ENCODE peak calls at places on chromosomes 16 and 17, in eight cellular contexts. X is adrenal gland, M is left ventricle myocardium inferior, N is thoracic aorta, F is breast epithelium, G is PC-9, L is upper lobe of right lung, O is tibial artery. Q is an unnamed sample.

GRCh38 chr16:3980311-3981111 is 100.0 kb upstream of the CREBBP start:
- DNase-seq in O (no peak), G (peak), M (no peak), L (no peak), F (no peak), X (no peak), N (no peak), Q (no peak)

GRCh38 chr16:53937068-53937614 is 233.2 kb downstream of the FTO start:
- DNase-seq in F (no peak), M (no peak), L (no peak), X (no peak), G (no peak), N (no peak), O (no peak), Q (no peak)

GRCh38 chr17:77716289-77716929 is 242.1 kb upstream of the TNRC6C start:
- DNase-seq in F (no peak), X (no peak), G (no peak), M (no peak), N (no peak), L (no peak), O (no peak), Q (no peak)

GRCh38 chr16:31435341-31436220 is 7.0 kb downstream of the ZNF843 start:
- DNase-seq in M (no peak), X (no peak), L (no peak), O (no peak), G (no peak), F (no peak), N (no peak), Q (no peak)

GRCh38 chr16:1613728-1614225 is 1.6 kb downstream of the CRAMP1 start:
- DNase-seq in O (no peak), F (no peak), N (no peak), L (no peak), G (peak), M (no peak), X (no peak), Q (no peak)

GRCh38 chr17:9192010-9192409 is 170.7 kb downstream of the NTN1 start:
- DNase-seq in M (no peak), O (no peak), F (no peak), X (no peak), G (no peak), L (no peak), N (no peak), Q (no peak)

GRCh38 chr17:17784599-17785264 is 52.1 kb downstream of the SREBF1 start:
- DNase-seq in F (no peak), X (no peak), M (no peak), O (no peak), N (no peak), G (no peak), L (no peak), Q (no peak)

GRCh38 chr17:46917041-46917440 is 5.9 kb upstream of the GOSR2 start:
- DNase-seq in O (no peak), N (no peak), F (no peak), M (no peak), X (no peak), L (no peak), G (no peak), Q (no peak)

GRCh38 chr17:28282596-28282995 is 36.4 kb upstream of the TMEM97 start:
- DNase-seq in L (no peak), X (peak), M (no peak), F (no peak), G (peak), O (no peak), N (no peak), Q (no peak)

GRCh38 chr16:89330177-89330856 is 112.8 kb downstream of the ZNF778 start:
- DNase-seq in N (no peak), X (no peak), F (no peak), M (peak), O (no peak), L (peak), G (peak), Q (no peak)

GRCh38 chr17:71503710-71504471 is 616.9 kb upstream of the SOX9 start:
- DNase-seq in F (no peak), N (no peak), M (no peak), X (no peak), G (no peak), L (no peak), O (no peak), Q (no peak)

GRCh38 chr16:85321856-85322271 is 209.6 kb upstream of the CIBAR2 start:
- DNase-seq in X (peak), M (peak), L (peak), O (peak), G (peak), N (peak), F (peak), Q (peak)

GRCh38 chr16:79469999-79470398 is 130.5 kb downstream of the MAF start:
- DNase-seq in L (no peak), O (peak), M (peak), X (peak), F (no peak), N (no peak), G (no peak), Q (peak)

GRCh38 chr16:17416461-17417221 is 54.1 kb downstream of the XYLT1 start:
- DNase-seq in F (no peak), N (no peak), G (no peak), L (peak), X (peak), O (peak), M (peak), Q (no peak)

GRCh38 chr16:56102159-56102798 is 89.0 kb upstream of the GNAO1 start:
- DNase-seq in O (peak), F (no peak), M (peak), N (no peak), G (no peak), X (peak), L (no peak), Q (peak)

GRCh38 chr17:7294614-7295153 is at the start of gene YBX2:
- DNase-seq in F (peak), X (peak), N (no peak), O (no peak), L (peak), G (peak), M (peak), Q (peak)

GRCh38 chr17:74631468-74632195 is 8.1 kb upstream of the CD300E start:
- DNase-seq in X (peak), M (no peak), O (peak), L (peak), N (no peak), F (no peak), G (no peak), Q (no peak)

GRCh38 chr17:20073056-20073979 is 64.2 kb downstream of the SPECC1 start:
- DNase-seq in L (no peak), O (peak), G (no peak), X (peak), F (no peak), N (no peak), M (peak), Q (peak)

GRCh38 chr17:59330314-59330942 is 1.0 kb upstream of the YPEL2 start:
- DNase-seq in M (peak), N (no peak), X (peak), G (peak), L (peak), F (no peak), O (peak), Q (peak)

GRCh38 chr17:7889166-7889584 is 586 bp downstream of the CHD3 start:
- DNase-seq in O (peak), L (peak), M (peak), X (peak), N (peak), G (peak), F (peak), Q (peak)

GRCh38 chr17:6894206-6894528 is 62.6 kb upstream of the TEKT1 start:
- DNase-seq in O (no peak), L (no peak), M (no peak), N (no peak), G (no peak), F (no peak), X (no peak), Q (no peak)

GRCh38 chr17:30433514-30433913 is 43.7 kb upstream of the GOSR1 start:
- DNase-seq in L (no peak), M (no peak), O (no peak), G (peak), N (no peak), X (peak), F (no peak), Q (no peak)

GRCh38 chr16:54283735-54284318 is 2.8 kb downstream of the IRX3 start:
- DNase-seq in L (no peak), O (no peak), G (no peak), F (no peak), X (no peak), N (no peak), M (no peak), Q (no peak)

GRCh38 chr16:61823326-61823725 is 212.9 kb downstream of the CDH8 start:
- DNase-seq in M (no peak), N (no peak), F (no peak), O (no peak), G (no peak), L (no peak), X (no peak), Q (no peak)

GRCh38 chr17:42016411-42016831 is 818 bp downstream of the DNAJC7 start:
- DNase-seq in F (no peak), X (no peak), O (no peak), N (no peak), G (no peak), L (no peak), M (no peak), Q (no peak)

GRCh38 chr16:841455-842060 is 41.0 kb upstream of the GNG13 start:
- DNase-seq in O (no peak), F (no peak), L (no peak), M (no peak), G (no peak), X (no peak), N (no peak), Q (no peak)

GRCh38 chr16:22007509-22008214 is at the start of gene MOSMO:
- DNase-seq in L (peak), N (no peak), X (peak), G (peak), F (peak), M (peak), O (peak), Q (peak)

GRCh38 chr17:80720624-80721577 is 176.3 kb downstream of the RPTOR start:
- DNase-seq in F (no peak), M (no peak), N (no peak), X (no peak), O (no peak), G (peak), L (no peak), Q (no peak)

GRCh38 chr17:12709063-12709462 is 43.4 kb downstream of the MYOCD start:
- DNase-seq in L (no peak), O (no peak), N (no peak), G (no peak), F (no peak), M (no peak), X (no peak), Q (no peak)

GRCh38 chr16:1979271-1980025 is 1.8 kb downstream of the NOXO1 start:
- DNase-seq in N (no peak), M (no peak), O (no peak), X (no peak), G (peak), F (peak), L (peak), Q (no peak)

GRCh38 chr16:52572656-52573055 is 25.7 kb upstream of the TOX3 start:
- DNase-seq in O (no peak), N (no peak), F (no peak), X (no peak), L (no peak), M (no peak), G (no peak), Q (no peak)

GRCh38 chr17:44308320-44308818 is at the start of gene RUNDC3A:
- DNase-seq in L (peak), N (peak), O (peak), G (peak), F (peak), X (peak), M (peak), Q (peak)

GRCh38 chr17:44309472-44309871 is 1.1 kb downstream of the RUNDC3A start:
- DNase-seq in M (no peak), G (no peak), L (no peak), F (no peak), N (no peak), O (no peak), X (no peak), Q (no peak)

GRCh38 chr17:44307387-44308186 is 814 bp upstream of the RUNDC3A start:
- DNase-seq in G (peak), N (no peak), M (no peak), O (no peak), F (no peak), X (peak), L (no peak), Q (peak)

GRCh38 chr17:44310188-44310587 is 1.8 kb downstream of the RUNDC3A start:
- DNase-seq in M (no peak), X (no peak), L (no peak), N (no peak), O (no peak), F (no peak), G (no peak), Q (no peak)

GRCh38 chr17:44308865-44309264 is 464 bp downstream of the RUNDC3A start:
- DNase-seq in G (no peak), O (no peak), L (no peak), X (no peak), N (no peak), F (no peak), M (no peak), Q (no peak)
- H3K4me3 ChIP-seq in G (no peak), O (peak), L (peak), X (no peak), N (peak), F (peak), M (peak), Q (peak)

GRCh38 chr17:75937652-75938051 is 3.2 kb downstream of the FBF1 start:
- DNase-seq in N (no peak), F (no peak), X (no peak), O (no peak), L (peak), M (no peak), G (no peak), Q (no peak)
- H3K27ac ChIP-seq in N (no peak), F (no peak), X (no peak), O (no peak), L (no peak), M (no peak), G (no peak), Q (no peak)

GRCh38 chr17:49677134-49677932 is 564 bp downstream of the SPOP start:
- DNase-seq in G (peak), X (peak), F (peak), O (peak), M (peak), L (peak), N (peak), Q (peak)
- TF ChIP-seq CTCF in G (no peak), X (no peak), F (no peak), O (no peak), M (no peak), L (no peak), N (no peak), Q (peak)

GRCh38 chr16:67162439-67163163 is 1.9 kb upstream of the HSF4 start:
- DNase-seq in O (no peak), N (no peak), M (no peak), L (no peak), F (no peak), G (no peak), X (no peak), Q (no peak)

GRCh38 chr16:67163164-67163902 is 1.2 kb upstream of the HSF4 start:
- DNase-seq in L (no peak), O (no peak), N (no peak), F (no peak), M (peak), G (no peak), X (no peak), Q (no peak)

GRCh38 chr16:67158637-67159600 is 790 bp downstream of the TRADD start:
- DNase-seq in L (peak), M (peak), X (no peak), O (no peak), G (peak), N (no peak), F (no peak), Q (no peak)

GRCh38 chr16:67163903-67164558 is 514 bp upstream of the HSF4 start:
- DNase-seq in F (no peak), X (no peak), G (no peak), L (peak), O (no peak), M (no peak), N (no peak), Q (no peak)

GRCh38 chr16:67161595-67162058 is 1.9 kb downstream of the FBXL8 start:
- DNase-seq in F (no peak), M (peak), G (no peak), X (peak), L (no peak), O (no peak), N (no peak), Q (no peak)
- H3K4me3 ChIP-seq in F (no peak), M (peak), G (peak), X (peak), L (peak), O (peak), N (no peak), Q (peak)

DNA sequence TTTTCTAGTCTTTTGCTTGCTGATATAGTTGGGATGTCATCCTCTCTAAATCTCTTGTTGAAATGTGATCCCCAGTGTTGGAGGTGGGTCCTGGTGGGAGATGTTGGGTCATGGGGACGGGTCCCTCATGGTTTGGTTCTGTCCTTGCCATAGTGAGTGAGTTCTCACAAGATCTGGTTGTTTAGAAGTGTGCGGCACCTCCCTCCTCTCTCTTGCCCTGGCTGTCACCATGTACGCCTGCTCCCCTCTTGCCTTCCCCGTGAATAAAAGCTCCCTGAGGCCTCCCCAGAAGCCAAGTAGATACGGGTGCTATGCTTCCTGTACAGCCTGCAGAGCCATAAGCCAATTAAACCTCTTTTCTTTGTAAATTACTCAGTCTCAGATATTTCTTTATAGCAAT is 15.2 kb downstream of the IL4R start:
- DNase-seq in M (no peak), F (no peak), O (no peak), G (no peak), N (no peak), L (peak), X (no peak), Q (no peak)
- H3K27ac ChIP-seq in M (peak), F (peak), O (peak), G (peak), N (peak), L (peak), X (peak), Q (peak)

DNA sequence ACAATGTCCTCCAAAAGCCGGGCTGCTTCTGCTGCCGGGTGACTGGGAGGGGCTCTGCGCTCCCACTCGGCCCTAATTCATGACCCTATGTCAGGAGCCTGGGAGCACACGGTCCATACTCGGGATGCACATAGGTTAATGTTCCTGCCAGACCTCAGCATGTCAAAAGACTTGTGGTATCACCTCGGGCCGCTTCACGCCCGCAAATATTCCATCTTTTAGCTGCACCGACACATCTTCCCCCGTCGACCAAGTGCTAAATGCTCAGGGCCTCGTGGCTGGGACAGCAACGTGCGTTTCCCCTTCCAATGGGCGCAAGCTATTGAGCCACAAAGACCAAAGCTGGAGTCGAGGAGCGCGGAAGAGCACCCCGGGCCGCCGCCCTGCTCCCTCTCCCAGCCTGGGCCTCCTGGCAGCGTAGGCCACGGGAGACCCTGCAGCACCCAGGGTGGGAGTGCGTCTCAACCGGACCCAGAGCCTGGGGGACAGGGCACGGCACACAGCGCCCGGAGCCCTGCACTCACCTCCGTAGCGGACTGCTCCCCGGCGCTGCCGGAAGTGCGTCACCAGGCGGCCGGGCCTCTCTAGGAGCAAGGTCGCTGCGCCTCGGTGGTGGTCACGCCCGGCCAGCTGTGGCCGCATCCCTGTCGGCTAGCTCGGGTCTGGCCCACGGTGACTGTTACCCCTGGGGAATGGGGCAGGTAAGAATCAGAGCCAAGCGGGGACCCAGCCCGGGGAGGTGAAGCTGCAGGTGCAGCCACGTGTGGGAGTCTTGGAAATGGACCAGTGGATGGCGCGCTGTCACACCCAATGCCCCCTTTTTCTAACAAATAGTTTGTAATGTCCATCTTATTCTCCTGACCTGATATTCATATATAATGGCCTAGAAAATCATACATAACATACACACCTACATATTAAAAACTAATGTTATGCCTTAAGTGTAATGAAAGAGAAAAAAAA is at the start of gene ZNF23:
- DNase-seq in M (peak), G (peak), X (peak), F (peak), L (peak), O (peak), N (peak), Q (peak)
- TF ChIP-seq CTCF in M (peak), G (peak), X (no peak), F (no peak), L (no peak), O (no peak), N (no peak), Q (no peak)

DNA sequence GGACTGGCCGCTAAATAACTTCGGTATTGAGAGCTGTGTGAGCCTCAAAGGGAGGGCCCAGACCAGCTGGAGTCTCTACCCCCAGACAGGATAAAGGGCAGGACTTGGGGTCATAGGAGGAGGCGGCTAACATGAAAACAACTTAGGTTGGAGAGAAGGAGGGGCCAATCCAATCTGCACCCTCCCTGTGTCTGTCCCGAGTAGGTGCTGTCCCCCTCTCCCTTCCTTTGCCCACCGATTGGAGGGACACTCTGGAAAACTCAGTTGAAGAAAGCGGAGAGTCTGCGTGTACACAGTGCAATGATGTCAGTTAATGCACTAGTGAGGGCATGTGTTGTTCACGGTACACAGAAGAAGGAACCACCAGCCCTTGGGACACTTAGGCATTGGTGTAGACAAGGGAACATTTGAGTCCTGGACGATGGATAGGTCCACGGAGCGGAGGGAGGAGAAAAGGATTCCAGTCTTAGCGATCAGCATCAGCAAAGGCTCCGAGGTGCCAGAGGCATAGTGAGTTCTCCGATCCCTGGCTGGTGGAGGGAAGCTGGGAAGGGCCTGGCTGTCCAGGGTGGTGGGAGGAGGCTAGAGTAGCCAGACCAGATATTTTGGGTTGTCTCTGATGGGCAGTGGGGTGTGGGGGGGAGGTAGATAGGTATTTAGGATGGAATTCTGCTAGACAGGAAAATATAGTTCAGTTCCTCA is 761 bp downstream of the NOL3 start:
- DNase-seq in X (no peak), F (no peak), O (no peak), M (no peak), N (no peak), G (peak), L (no peak), Q (no peak)
- H3K4me3 ChIP-seq in X (peak), F (peak), O (peak), M (peak), N (peak), G (peak), L (peak), Q (peak)